ENCODE peak calls at places on chromosome 5, in five cellular contexts. N is neural crest cell, P is GM13977, T is lung, M is fibroblast of pulmonary artery. E is an unnamed sample.

GRCh38 chr5:83009408-83009807 is 67.8 kb downstream of the TMEM167A start:
- DNase-seq in N (no peak), P (no peak), T (no peak), M (no peak), E (no peak)

GRCh38 chr5:5387192-5387591 is 35.3 kb upstream of the ICE1 start:
- DNase-seq in N (no peak), P (no peak), T (no peak), M (no peak), E (no peak)

GRCh38 chr5:64518784-64519183 is 13.0 kb downstream of the RGS7BP start:
- DNase-seq in N (no peak), P (no peak), T (no peak), M (no peak), E (no peak)

GRCh38 chr5:134527156-134527960 is 1.9 kb downstream of the JADE2 start:
- DNase-seq in N (peak; percentile 73), P (peak; percentile 92), T (peak; percentile 81), M (peak; percentile 92), E (peak; percentile 93)

GRCh38 chr5:33073856-33074255 is 362.7 kb downstream of the NPR3 start:
- DNase-seq in N (no peak), P (no peak), T (no peak), M (no peak), E (no peak)

GRCh38 chr5:32687167-32687831 is 23.8 kb upstream of the NPR3 start:
- DNase-seq in N (no peak), P (no peak), T (peak; percentile 52), M (peak; percentile 60), E (peak; percentile 62)

GRCh38 chr5:177113566-177114424 is 19.8 kb upstream of the NSD1 start:
- DNase-seq in N (peak; percentile 83), P (peak; percentile 93), T (peak; percentile 79), M (peak; percentile 81), E (peak; percentile 86)

GRCh38 chr5:74179183-74179582 is 461.3 kb downstream of the ENC1 start:
- DNase-seq in N (no peak), P (no peak), T (no peak), M (peak; percentile 80), E (peak; percentile 14)

GRCh38 chr5:109656829-109657228 is 32.9 kb upstream of the MAN2A1 start:
- DNase-seq in N (no peak), P (no peak), T (peak; percentile 45), M (peak; percentile 89), E (peak; percentile 90)

GRCh38 chr5:151082976-151083651 is 2.3 kb upstream of the TNIP1 start:
- DNase-seq in N (no peak), P (no peak), T (peak; percentile 62), M (no peak), E (peak; percentile 95)

GRCh38 chr5:175743676-175744210 is 85.9 kb downstream of the HRH2 start:
- DNase-seq in N (no peak), P (no peak), T (no peak), M (peak; percentile 6), E (peak; percentile 43)

GRCh38 chr5:95718738-95719137 is 12.4 kb upstream of the RHOBTB3 start:
- DNase-seq in N (no peak), P (no peak), T (no peak), M (no peak), E (no peak)

GRCh38 chr5:121174351-121174750 is 677.3 kb upstream of the FTMT start:
- DNase-seq in N (no peak), P (no peak), T (no peak), M (peak; percentile 7), E (no peak)

GRCh38 chr5:568809-569208 is 43.3 kb upstream of the CEP72 start:
- DNase-seq in N (no peak), P (no peak), T (no peak), M (no peak), E (no peak)

GRCh38 chr5:567664-568060 is 43.4 kb upstream of the SLC9A3 start:
- DNase-seq in N (no peak), P (no peak), T (no peak), M (no peak), E (no peak)

GRCh38 chr5:568061-568781 is 43.9 kb upstream of the CEP72 start:
- DNase-seq in N (no peak), P (no peak), T (no peak), M (no peak), E (no peak)

GRCh38 chr5:566636-567309 is 42.5 kb upstream of the SLC9A3 start:
- DNase-seq in N (no peak), P (no peak), T (no peak), M (no peak), E (no peak)

DNA sequence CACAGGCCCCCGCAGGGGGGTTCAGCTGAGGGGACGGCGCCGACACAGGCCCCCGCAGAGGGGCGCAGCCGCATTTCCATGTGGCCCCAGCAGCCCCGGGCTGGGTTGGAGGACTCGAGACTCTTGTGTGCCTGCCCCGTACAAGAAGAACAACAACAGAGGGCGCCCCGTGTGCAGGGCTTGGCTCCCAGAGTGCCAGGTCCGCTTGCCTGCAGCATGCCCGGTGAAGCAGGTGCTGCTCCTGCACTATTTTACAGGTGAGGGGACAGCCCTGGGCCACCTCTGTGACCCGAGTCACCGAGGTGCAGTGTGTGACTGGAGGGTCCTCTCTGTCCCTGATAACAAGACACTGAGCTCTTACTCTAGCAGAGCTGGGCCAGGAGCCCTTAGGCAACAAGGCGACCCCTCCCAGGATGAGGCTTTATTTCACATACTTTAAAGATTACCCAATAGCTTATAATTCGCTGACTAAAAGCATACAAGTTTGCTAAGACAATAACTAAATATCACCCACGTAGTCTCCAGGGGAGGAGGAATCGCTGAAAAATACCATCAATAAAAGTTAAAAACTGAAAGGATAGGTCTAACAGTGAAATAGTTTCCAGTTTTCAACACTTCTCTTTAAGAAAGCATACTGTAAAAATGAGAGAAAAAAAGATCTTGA is 41.7 kb upstream of the SLC9A3 start:
- DNase-seq in N (no peak), P (no peak), T (no peak), M (peak; percentile 12), E (no peak)
- TF ChIP-seq CTCF in N (no peak), P (peak; percentile 22), T (no peak), M (no peak), E (no peak)

GRCh38 chr5:92559743-92560142 is 1021.3 kb downstream of the NR2F1-AS1 start:
- DNase-seq in N (no peak), P (no peak), T (no peak), M (no peak), E (peak; percentile 73)
- TF ChIP-seq CTCF in N (no peak), P (no peak), T (no peak), M (no peak), E (no peak)

GRCh38 chr5:140443-140829 is 48.5 kb downstream of the PLEKHG4B start:
- DNase-seq in N (no peak), P (peak; percentile 30), T (no peak), M (no peak), E (no peak)
- TF ChIP-seq CTCF in N (no peak), P (no peak), T (no peak), M (no peak), E (no peak)

DNA sequence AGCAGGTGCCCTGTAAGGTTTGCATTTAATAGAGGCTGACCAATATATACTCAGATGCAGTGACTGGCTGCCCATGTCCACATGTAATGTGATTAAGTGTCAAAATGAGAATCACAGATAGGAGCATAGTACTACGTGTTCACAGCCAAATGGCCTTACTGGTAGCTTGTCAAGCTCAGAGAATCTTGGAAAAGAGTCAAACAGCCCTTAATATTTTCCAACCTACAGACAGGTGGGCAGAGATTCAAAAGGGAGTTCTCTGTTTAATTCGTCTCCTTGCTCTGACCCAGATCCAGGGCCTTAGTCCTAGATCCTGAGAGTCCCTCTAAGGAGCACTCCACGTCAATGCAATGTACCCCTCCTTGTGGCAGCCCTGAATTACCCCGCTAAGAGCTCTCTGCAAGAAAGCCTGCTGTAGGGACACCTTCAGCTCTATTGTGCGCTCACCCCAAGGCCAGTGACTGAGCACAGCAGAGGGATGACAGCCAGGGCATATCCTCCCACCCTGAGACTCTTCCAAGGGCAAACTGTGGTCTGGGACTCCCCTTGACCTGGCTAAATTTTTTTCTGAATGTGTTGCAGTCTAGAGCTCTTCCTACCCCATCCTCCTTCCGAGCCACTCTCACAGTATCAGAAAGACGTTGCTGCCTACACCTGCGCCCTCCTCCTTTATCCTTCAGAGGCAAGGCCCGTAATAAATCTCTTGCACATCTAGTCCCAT is 159.2 kb downstream of the SNCAIP start:
- DNase-seq in N (no peak), P (no peak), T (no peak), M (no peak), E (no peak)
- TF ChIP-seq CTCF in N (no peak), P (no peak), T (no peak), M (no peak), E (no peak)

GRCh38 chr5:172941067-172941516 is 18.1 kb upstream of the RPL26L1 start:
- DNase-seq in N (no peak), P (no peak), T (no peak), M (peak; percentile 37), E (peak; percentile 35)

GRCh38 chr5:172940242-172941066 is 18.8 kb upstream of the RPL26L1 start:
- DNase-seq in N (no peak), P (no peak), T (peak; percentile 73), M (no peak), E (no peak)

GRCh38 chr5:172936441-172936840 is 22.8 kb upstream of the RPL26L1 start:
- DNase-seq in N (no peak), P (no peak), T (no peak), M (no peak), E (no peak)

GRCh38 chr5:172939561-172939960 is 19.7 kb upstream of the RPL26L1 start:
- DNase-seq in N (peak; percentile 39), P (no peak), T (no peak), M (no peak), E (no peak)

DNA sequence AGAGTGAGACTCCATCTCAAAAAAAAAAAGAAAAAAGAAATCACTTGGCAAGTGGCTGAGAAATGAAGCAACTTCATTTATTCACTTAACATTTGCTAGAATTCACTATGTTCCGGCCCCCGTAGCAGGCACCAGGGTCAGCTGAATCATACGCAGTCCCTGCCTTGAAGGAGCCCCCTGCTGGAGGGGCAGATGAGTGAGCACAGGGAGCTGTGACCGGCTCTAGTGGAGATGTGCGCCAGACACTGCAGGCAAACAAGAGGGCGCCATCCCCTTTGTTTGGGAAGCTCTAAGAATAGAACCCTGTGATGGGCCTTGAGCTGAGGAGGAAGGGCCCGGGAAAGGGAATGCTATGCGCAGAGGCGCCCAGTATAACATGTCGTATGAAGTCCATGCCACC is 20.2 kb upstream of the RPL26L1 start:
- DNase-seq in N (peak; percentile 12), P (no peak), T (no peak), M (peak; percentile 39), E (peak; percentile 40)
- TF ChIP-seq CTCF in N (peak; percentile 36), P (peak; percentile 33), T (no peak), M (peak; percentile 31), E (peak; percentile 52)

GRCh38 chr5:113267361-113267900 is 167.4 kb downstream of the TSSK1B start:
- DNase-seq in N (no peak), P (no peak), T (no peak), M (no peak), E (no peak)
- TF ChIP-seq CTCF in N (no peak), P (no peak), T (no peak), M (no peak), E (no peak)

GRCh38 chr5:77981820-77982219 is 205.7 kb upstream of the TBCA start:
- DNase-seq in N (no peak), P (no peak), T (no peak), M (no peak), E (no peak)
- TF ChIP-seq CTCF in N (no peak), P (peak; percentile 17), T (no peak), M (no peak), E (no peak)